ENCODE peak calls at places on chromosome 18, in nine cellular contexts. Y, S, E, D, R, F, Q, C and I are unnamed samples.

GRCh38 chr18:76495435-76496199 is 575 bp upstream of the ZNF516 start:
- DNase-seq in E (peak; percentile 44), C (peak; percentile 77), D (no peak), R (peak; percentile 83), S (peak; percentile 85), Q (peak; percentile 66), Y (peak; percentile 45), F (no peak), I (peak; percentile 64)

GRCh38 chr18:58497845-58498244 is 131.0 kb downstream of the ALPK2 start:
- DNase-seq in E (no peak), Q (peak; percentile 85), R (no peak), Y (no peak), F (no peak), S (no peak), D (no peak), C (no peak), I (no peak)

GRCh38 chr18:26286008-26286407 is 59.8 kb downstream of the TAF4B start:
- DNase-seq in Y (no peak), F (no peak), C (no peak), R (no peak), E (no peak), Q (no peak), S (no peak), D (no peak), I (no peak)

GRCh38 chr18:29218101-29218500 is 1041.2 kb upstream of the CDH2 start:
- DNase-seq in Y (no peak), R (no peak), E (no peak), D (no peak), F (no peak), Q (peak; percentile 18), S (no peak), C (no peak), I (no peak)

GRCh38 chr18:44733069-44733753 is 52.5 kb downstream of the SETBP1 start:
- DNase-seq in R (no peak), Q (peak; percentile 89), S (peak; percentile 83), E (peak; percentile 70), C (no peak), Y (peak; percentile 70), F (peak; percentile 37), D (no peak), I (no peak)

GRCh38 chr18:9174302-9174701 is 37.7 kb downstream of the ANKRD12 start:
- DNase-seq in R (no peak), S (no peak), D (no peak), E (peak; percentile 7), Q (no peak), C (no peak), Y (no peak), F (no peak), I (no peak)

GRCh38 chr18:36355511-36355910 is 58.0 kb downstream of the FHOD3 start:
- DNase-seq in S (no peak), F (no peak), C (no peak), E (no peak), R (no peak), D (no peak), Y (no peak), Q (peak; percentile 26), I (no peak)

GRCh38 chr18:45874501-45875184 is 49.2 kb downstream of the SIGLEC15 start:
- DNase-seq in Y (no peak), C (no peak), S (peak; percentile 25), D (peak; percentile 14), E (peak; percentile 35), Q (peak; percentile 21), R (no peak), F (no peak), I (no peak)

GRCh38 chr18:48842259-48843061 is 108.3 kb downstream of the SMAD7 start:
- DNase-seq in Y (peak; percentile 37), D (no peak), E (peak; percentile 67), R (peak; percentile 75), F (no peak), C (no peak), Q (no peak), S (no peak), I (no peak)

GRCh38 chr18:62284637-62285036 is 40.5 kb upstream of the TNFRSF11A start:
- DNase-seq in R (no peak), F (no peak), Q (no peak), D (no peak), E (no peak), Y (no peak), C (no peak), S (no peak), I (no peak)

GRCh38 chr18:38923136-38923535 is 1357.5 kb upstream of the CELF4 start:
- DNase-seq in C (no peak), Q (no peak), S (peak; percentile 6), D (no peak), F (no peak), R (no peak), Y (no peak), E (no peak), I (no peak)